ENCODE peak calls at places on chromosomes 4 and X, in seven cellular contexts. G is endodermal cell, W is AG04450, I is heart right ventricle, Q is GM23338, D is lung, F is heart left ventricle. P is an unnamed sample.

GRCh38 chr4:141759796-141760425 is 123.5 kb downstream of the IL15 start:
- DNase-seq in G (no peak), W (no peak), I (no peak), Q (no peak), D (no peak), F (no peak), P (no peak)

GRCh38 chr4:74317616-74318256 is 9.5 kb downstream of the EPGN start:
- DNase-seq in G (no peak), W (no peak), I (no peak), Q (no peak), D (no peak), F (no peak), P (no peak)

GRCh38 chr4:139419388-139419914 is 34.5 kb upstream of the RAB33B start:
- DNase-seq in G (no peak), W (peak), I (peak), Q (no peak), D (peak), F (peak), P (peak)

GRCh38 chrX:144616317-144616716 is 631.0 kb upstream of the SPANXN1 start:
- DNase-seq in G (no peak), W (no peak), I (no peak), Q (no peak), D (no peak), F (no peak), P (no peak)

GRCh38 chrX:54248309-54248708 is 65.3 kb upstream of the FAM120C start:
- DNase-seq in G (no peak), W (peak), I (no peak), Q (peak), D (no peak), F (no peak), P (peak)

GRCh38 chrX:5458300-5458699 is 770.4 kb downstream of the NLGN4X start:
- DNase-seq in G (peak), W (no peak), I (no peak), Q (peak), D (no peak), F (no peak), P (peak)

GRCh38 chr4:22389240-22389871 is 126.5 kb downstream of the ADGRA3 start:
- DNase-seq in G (peak), W (peak), I (peak), Q (peak), D (no peak), F (peak), P (peak)

GRCh38 chrX:13893826-13894225 is 76.9 kb upstream of the GPM6B start:
- DNase-seq in G (no peak), W (no peak), I (peak), Q (no peak), D (no peak), F (peak), P (no peak)

GRCh38 chr4:108116423-108117168 is 52.1 kb downstream of the LEF1 start:
- DNase-seq in G (no peak), W (no peak), I (no peak), Q (no peak), D (no peak), F (no peak), P (no peak)

GRCh38 chr4:8323947-8324555 is 54.5 kb downstream of the HTRA3 start:
- DNase-seq in G (peak), W (no peak), I (peak), Q (no peak), D (no peak), F (peak), P (no peak)

GRCh38 chr4:73707269-73707875 is 33.0 kb upstream of the CXCL8 start:
- DNase-seq in G (no peak), W (no peak), I (no peak), Q (no peak), D (no peak), F (no peak), P (no peak)

GRCh38 chrX:123140454-123140853 is 43.6 kb upstream of the GRIA3 start:
- DNase-seq in G (no peak), W (no peak), I (no peak), Q (no peak), D (no peak), F (no peak), P (no peak)

GRCh38 chrX:41150043-41150442 is 64.8 kb downstream of the USP9X start:
- DNase-seq in G (no peak), W (no peak), I (no peak), Q (no peak), D (no peak), F (no peak), P (no peak)

GRCh38 chr4:76334885-76335284 is 28.4 kb downstream of the STBD1 start:
- DNase-seq in G (no peak), W (no peak), I (no peak), Q (no peak), D (no peak), F (no peak), P (no peak)

GRCh38 chrX:123920065-123920785 is 41.3 kb upstream of the STAG2 start:
- DNase-seq in G (no peak), W (peak), I (no peak), Q (no peak), D (no peak), F (no peak), P (no peak)

GRCh38 chr4:120730777-120731320 is 191.7 kb downstream of the PRDM5 start:
- DNase-seq in G (no peak), W (no peak), I (no peak), Q (no peak), D (no peak), F (no peak), P (no peak)

GRCh38 chrX:109614951-109615350 is 10.0 kb downstream of the KCNE5 start:
- DNase-seq in G (no peak), W (no peak), I (no peak), Q (no peak), D (no peak), F (no peak), P (no peak)

GRCh38 chr4:184287697-184288255 is 70.1 kb upstream of the ENPP6 start:
- DNase-seq in G (peak), W (peak), I (no peak), Q (peak), D (peak), F (no peak), P (peak)

GRCh38 chr4:184286346-184286745 is 68.7 kb upstream of the ENPP6 start:
- DNase-seq in G (no peak), W (no peak), I (no peak), Q (no peak), D (no peak), F (no peak), P (no peak)

GRCh38 chr4:184292465-184292867 is 74.8 kb upstream of the ENPP6 start:
- DNase-seq in G (no peak), W (no peak), I (no peak), Q (no peak), D (no peak), F (no peak), P (no peak)

GRCh38 chr4:184289179-184289535 is 71.5 kb upstream of the ENPP6 start:
- DNase-seq in G (no peak), W (no peak), I (no peak), Q (no peak), D (no peak), F (no peak), P (no peak)

GRCh38 chr4:184288451-184289178 is 70.9 kb upstream of the ENPP6 start:
- DNase-seq in G (no peak), W (no peak), I (no peak), Q (no peak), D (no peak), F (no peak), P (no peak)
- H3K27ac ChIP-seq in G (no peak), W (no peak), I (no peak), Q (no peak), D (peak), F (no peak), P (peak)

GRCh38 chrX:70132877-70133302 is 357 bp upstream of the IGBP1 start:
- DNase-seq in G (no peak), W (no peak), I (no peak), Q (no peak), D (no peak), F (no peak), P (no peak)
- H3K27ac ChIP-seq in G (peak), W (peak), I (peak), Q (peak), D (peak), F (peak), P (peak)

DNA sequence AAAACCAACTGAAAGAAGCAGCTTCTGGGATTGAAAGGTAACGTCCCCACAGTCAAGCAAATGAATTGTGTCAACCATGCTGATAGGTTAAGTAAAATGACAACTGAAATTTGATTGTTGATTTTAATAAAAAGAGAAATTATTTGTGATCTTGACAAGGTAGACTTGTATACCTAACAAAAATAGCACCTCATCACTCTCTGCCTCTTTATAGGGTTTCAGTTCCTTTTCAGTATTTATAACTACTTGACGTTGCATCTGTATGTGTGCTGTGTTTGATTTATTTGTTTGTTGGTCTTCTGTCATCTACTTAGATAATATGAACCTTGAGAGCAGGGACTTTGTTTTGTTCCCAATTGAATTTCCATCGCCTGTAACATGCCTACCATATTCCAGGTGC is 7.9 kb upstream of the PPP3CA start:
- DNase-seq in G (no peak), W (no peak), I (no peak), Q (no peak), D (no peak), F (no peak), P (no peak)
- H3K27ac ChIP-seq in G (no peak), W (no peak), I (no peak), Q (no peak), D (no peak), F (no peak), P (peak)

GRCh38 chrX:38900719-38901118 is 99.5 kb downstream of the MID1IP1 start:
- DNase-seq in G (no peak), W (no peak), I (no peak), Q (no peak), D (no peak), F (no peak), P (no peak)
- H3K27ac ChIP-seq in G (no peak), W (no peak), I (no peak), Q (no peak), D (no peak), F (no peak), P (no peak)

P was measured in hepatocyte.